ENCODE peak calls at places on chromosomes 7 and 10, in seven cellular contexts. V, Q, D, C, A, Y and Z are unnamed samples.

GRCh38 chr7:24732646-24733413 is 24.4 kb downstream of the GSDME start:
- DNase-seq in C (no peak), V (peak), Y (no peak), A (no peak), Q (no peak), D (no peak), Z (no peak)

GRCh38 chr10:52779541-52780390 is 7.2 kb upstream of the MBL2 start:
- DNase-seq in C (peak), Y (no peak), Q (peak), V (peak), D (peak), A (peak), Z (peak)

GRCh38 chr10:104478380-104478779 is 124.7 kb downstream of the CFAP58 start:
- DNase-seq in Q (no peak), V (no peak), Y (no peak), C (no peak), D (no peak), A (no peak), Z (no peak)

GRCh38 chr10:56537984-56538383 is 176.9 kb upstream of the ZWINT start:
- DNase-seq in V (peak), D (no peak), Y (no peak), C (no peak), A (no peak), Q (no peak), Z (no peak)

GRCh38 chr10:71873582-71874182 is 22.6 kb upstream of the PSAP start:
- DNase-seq in A (no peak), V (no peak), D (no peak), Q (no peak), Y (no peak), C (no peak), Z (no peak)

GRCh38 chr7:17362439-17363095 is 64.1 kb downstream of the AHR start:
- DNase-seq in Q (no peak), D (no peak), C (no peak), A (no peak), V (no peak), Y (no peak), Z (no peak)

GRCh38 chr10:58291538-58292174 is 22.7 kb downstream of the CISD1 start:
- DNase-seq in A (peak), V (peak), D (no peak), C (no peak), Q (peak), Y (no peak), Z (no peak)

GRCh38 chr7:45088146-45088701 is 545 bp downstream of the NACAD start:
- DNase-seq in Q (no peak), V (no peak), A (no peak), C (no peak), Y (no peak), D (no peak), Z (no peak)

GRCh38 chr7:55898287-55898686 is 11.0 kb downstream of the ZNF713 start:
- DNase-seq in C (no peak), Y (no peak), Q (no peak), V (no peak), A (no peak), D (no peak), Z (no peak)

GRCh38 chr10:120782336-120782735 is 68.8 kb upstream of the WDR11 start:
- DNase-seq in C (no peak), D (no peak), Q (no peak), V (no peak), A (no peak), Y (no peak), Z (no peak)